ENCODE peak calls at places on chromosome 22, in six cellular contexts. K is central memory CD4-positive, alpha-beta T cell; J is small intestine; E is HAP-1; O is effector CD4-positive, alpha-beta T cell; G is astrocyte of the cerebellum. Y is an unnamed sample.

GRCh38 chr22:39920134-39920743 is 19.4 kb downstream of the GRAP2 start:
- DNase-seq in G (no peak), K (no peak), E (no peak), J (no peak), O (peak), Y (no peak)

GRCh38 chr22:20811971-20812660 is 38.2 kb downstream of the SERPIND1 start:
- DNase-seq in O (no peak), G (no peak), J (no peak), K (no peak), E (no peak), Y (no peak)

GRCh38 chr22:33038131-33038772 is 19.9 kb downstream of the SYN3 start:
- DNase-seq in G (no peak), J (no peak), K (no peak), O (no peak), E (no peak), Y (no peak)

GRCh38 chr22:22720201-22720723 is 75.8 kb downstream of the GGTLC2 start:
- DNase-seq in J (peak), E (peak), G (no peak), K (peak), O (peak), Y (peak)

GRCh38 chr22:20463324-20464095 is 25.9 kb upstream of the SCARF2 start:
- DNase-seq in O (no peak), E (no peak), J (peak), G (no peak), K (peak), Y (no peak)

GRCh38 chr22:47092896-47093311 is 330.5 kb downstream of the TBC1D22A start:
- DNase-seq in G (peak), J (no peak), K (no peak), O (no peak), E (no peak), Y (no peak)

GRCh38 chr22:48925450-48925849 is 902.2 kb downstream of the BRD1 start:
- DNase-seq in J (no peak), E (no peak), G (no peak), O (no peak), K (no peak), Y (no peak)

GRCh38 chr22:29030618-29031235 is 30.9 kb downstream of the C22orf31 start:
- DNase-seq in J (peak), E (no peak), O (no peak), K (no peak), G (peak), Y (no peak)

GRCh38 chr22:50277761-50278160 is 7.6 kb upstream of the MAPK11 start:
- DNase-seq in K (no peak), J (no peak), E (no peak), G (no peak), O (no peak), Y (no peak)

GRCh38 chr22:35984776-35985175 is 43.8 kb downstream of the RBFOX2 start:
- DNase-seq in O (no peak), G (no peak), K (no peak), J (no peak), E (no peak), Y (no peak)

GRCh38 chr22:50074551-50075042 is 10.6 kb downstream of the MLC1 start:
- DNase-seq in K (no peak), G (no peak), E (no peak), O (no peak), J (peak), Y (no peak)

GRCh38 chr22:20084547-20085413 is 4.7 kb downstream of the DGCR8 start:
- DNase-seq in O (no peak), E (peak), K (no peak), G (no peak), J (peak), Y (peak)

GRCh38 chr22:21791635-21792625 is 56.3 kb upstream of the YPEL1 start:
- DNase-seq in K (no peak), G (no peak), O (no peak), J (no peak), E (no peak), Y (no peak)

Y was measured in Caco-2.